ENCODE peak calls at places on chromosomes 5 and 9, in five cellular contexts. M is heart right ventricle; Q is adipocyte; Y is right cardiac atrium; S is naive thymus-derived CD4-positive, alpha-beta T cell. C is an unnamed sample. For H3K9me3, the result is how much of the 10 kb centered on the place peaks cover.

GRCh38 chr9:127884976-127885490 is 7.6 kb upstream of the AK1 start:
- DNase-seq in M (no peak), Q (no peak), Y (no peak), S (no peak), C (no peak)

GRCh38 chr5:146878471-146879172 is at the start of gene PPP2R2B:
- DNase-seq in M (peak), Q (peak), Y (no peak), S (peak), C (peak)

GRCh38 chr5:38455797-38456330 is 100.6 kb downstream of the LIFR start:
- DNase-seq in M (no peak), Q (no peak), Y (no peak), S (no peak), C (no peak)

GRCh38 chr5:54603372-54603771 is 85.8 kb downstream of the SNX18 start:
- DNase-seq in M (no peak), Q (peak), Y (no peak), S (no peak), C (no peak)

GRCh38 chr5:33650911-33651310 is 210.1 kb downstream of the TARS1 start:
- DNase-seq in M (no peak), Q (peak), Y (no peak), S (no peak), C (no peak)

GRCh38 chr5:170151105-170151831 is 45.6 kb downstream of the FOXI1 start:
- DNase-seq in M (peak), Q (peak), Y (peak), S (no peak), C (peak)

GRCh38 chr5:109833946-109834345 is 144.2 kb downstream of the MAN2A1 start:
- DNase-seq in M (no peak), Q (no peak), Y (no peak), S (no peak), C (no peak)

GRCh38 chr9:91768977-91769916 is 180.8 kb downstream of the ROR2 start:
- DNase-seq in M (no peak), Q (no peak), Y (no peak), S (no peak), C (no peak)

GRCh38 chr5:43729846-43730478 is 127.0 kb downstream of the NNT start:
- DNase-seq in M (no peak), Q (peak), Y (no peak), S (no peak), C (no peak)

GRCh38 chr5:172611913-172612312 is 29.1 kb upstream of the NEURL1B start:
- DNase-seq in M (no peak), Q (no peak), Y (peak), S (no peak), C (no peak)

GRCh38 chr5:76622076-76622475 is 1.1 kb downstream of the F2RL2 start:
- DNase-seq in M (no peak), Q (peak), Y (no peak), S (no peak), C (no peak)

GRCh38 chr9:135010921-135011320 is 76.5 kb upstream of the OLFM1 start:
- DNase-seq in M (no peak), Q (no peak), Y (no peak), S (no peak), C (no peak)

GRCh38 chr5:25387949-25388348 is 743.2 kb upstream of the CDH10 start:
- DNase-seq in M (no peak), Q (no peak), Y (no peak), S (no peak), C (no peak)

GRCh38 chr5:51651476-51651875 is 268.2 kb downstream of the ISL1 start:
- DNase-seq in M (no peak), Q (no peak), Y (no peak), S (no peak), C (peak)

GRCh38 chr5:134509308-134510040 is 16.0 kb upstream of the JADE2 start:
- DNase-seq in M (no peak), Q (peak), Y (peak), S (no peak), C (peak)

GRCh38 chr5:32625106-32625505 is 39.7 kb downstream of the SUB1 start:
- DNase-seq in M (no peak), Q (no peak), Y (no peak), S (no peak), C (no peak)

GRCh38 chr5:113331201-113331551 is 103.6 kb downstream of the TSSK1B start:
- DNase-seq in M (no peak), Q (peak), Y (no peak), S (no peak), C (peak)

GRCh38 chr5:74361406-74362358 is 278.8 kb downstream of the ENC1 start:
- DNase-seq in M (no peak), Q (no peak), Y (no peak), S (no peak), C (no peak)

GRCh38 chr5:150431574-150431973 is 18.0 kb downstream of the RPS14 start:
- DNase-seq in M (no peak), Q (no peak), Y (no peak), S (no peak), C (no peak)

GRCh38 chr5:91925249-91925648 is 542.1 kb upstream of the ARRDC3 start:
- DNase-seq in M (no peak), Q (peak), Y (no peak), S (no peak), C (no peak)

GRCh38 chr5:93599427-93600146 is 16.6 kb downstream of the NR2F1 start:
- DNase-seq in M (no peak), Q (no peak), Y (no peak), S (no peak), C (no peak)

GRCh38 chr9:135376511-135377173 is 102.9 kb upstream of the PPP1R26 start:
- DNase-seq in M (no peak), Q (no peak), Y (no peak), S (no peak), C (peak)

GRCh38 chr5:155792873-155793272 is 534.1 kb upstream of the SGCD start:
- DNase-seq in M (no peak), Q (no peak), Y (no peak), S (no peak), C (no peak)
- H3K9me3 ChIP-seq in M (under half), Q (under half), Y (under half), S (under half), C (under half)

GRCh38 chr5:135953850-135954249 is 933 bp downstream of the LECT2 start:
- DNase-seq in M (no peak), Q (no peak), Y (no peak), S (no peak), C (no peak)

GRCh38 chr5:135950611-135951010 is 4.2 kb downstream of the LECT2 start:
- DNase-seq in M (no peak), Q (peak), Y (no peak), S (no peak), C (no peak)

GRCh38 chr5:135952683-135953082 is 2.1 kb downstream of the LECT2 start:
- DNase-seq in M (no peak), Q (no peak), Y (no peak), S (no peak), C (no peak)

GRCh38 chr5:135951257-135951656 is 3.5 kb downstream of the LECT2 start:
- DNase-seq in M (no peak), Q (no peak), Y (no peak), S (no peak), C (no peak)

GRCh38 chr5:135951807-135952206 is 3.0 kb downstream of the LECT2 start:
- DNase-seq in M (no peak), Q (no peak), Y (no peak), S (no peak), C (no peak)
- H3K9me3 ChIP-seq in M (under half), Q (under half), Y (under half), S (under half), C (under half)

DNA sequence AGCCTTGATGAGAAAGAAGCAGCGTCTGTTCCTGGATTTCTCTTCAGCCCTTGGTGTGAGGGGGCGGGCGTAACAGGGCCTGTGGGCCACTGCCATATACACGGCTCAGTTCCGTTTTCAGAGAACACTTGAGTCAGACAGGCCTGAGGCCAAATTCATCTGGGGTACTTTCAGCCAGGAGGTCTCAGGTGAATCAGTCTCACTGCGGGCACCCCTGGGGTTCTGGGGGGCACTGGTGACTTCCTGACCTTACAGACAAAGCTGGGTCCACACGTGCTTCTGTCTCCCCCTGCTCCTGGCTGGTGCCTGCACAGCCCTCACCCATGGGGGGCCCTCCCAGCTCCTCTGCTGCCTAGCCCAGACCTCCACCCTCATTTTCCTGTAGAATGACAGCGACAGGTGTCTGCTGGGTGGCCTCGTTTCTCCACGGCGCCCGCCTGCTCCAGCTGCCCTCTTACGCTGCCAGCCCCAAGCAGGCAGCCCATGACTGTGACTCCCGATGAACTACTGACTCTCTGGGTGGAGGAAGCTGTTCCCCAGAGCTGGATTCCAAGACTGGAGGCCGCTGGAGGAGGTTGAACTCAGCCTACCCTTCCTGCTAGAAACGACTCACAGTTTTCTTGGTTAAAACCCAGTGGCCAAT is 374.0 kb upstream of the IRX4 start:
- DNase-seq in M (no peak), Q (no peak), Y (no peak), S (no peak), C (no peak)
- H3K9me3 ChIP-seq in M (under half), Q (under half), Y (under half), S (under half), C (under half)

DNA sequence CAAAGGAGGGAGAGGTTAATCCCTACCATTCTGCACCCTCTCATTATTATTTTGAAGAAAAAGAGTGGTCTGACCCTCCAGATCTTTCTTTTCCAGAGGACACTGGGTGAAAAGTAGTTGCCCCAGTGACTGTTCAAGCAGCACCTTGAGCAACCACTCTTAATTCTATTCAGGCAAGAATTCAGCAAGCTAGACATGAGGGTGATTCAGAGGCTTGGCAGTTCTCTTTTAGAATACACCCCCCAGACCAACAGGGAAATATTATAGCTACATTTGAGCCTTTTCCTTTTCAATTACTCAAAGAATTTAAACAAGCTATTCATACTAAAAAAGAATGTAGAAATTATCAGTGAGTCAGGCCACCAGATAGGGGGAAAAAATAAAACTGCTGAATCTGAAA is 178.3 kb downstream of the MRPS30 start:
- DNase-seq in M (no peak), Q (no peak), Y (no peak), S (no peak), C (no peak)
- H3K9me3 ChIP-seq in M (under half), Q (under half), Y (under half), S (under half), C (under half)

GRCh38 chr5:60458669-60459068 is 241.3 kb downstream of the DEPDC1B start:
- DNase-seq in M (no peak), Q (no peak), Y (no peak), S (no peak), C (no peak)

GRCh38 chr5:60457256-60457655 is 242.7 kb downstream of the DEPDC1B start:
- DNase-seq in M (no peak), Q (no peak), Y (no peak), S (no peak), C (no peak)

GRCh38 chr5:60447488-60447920 is 252.5 kb downstream of the DEPDC1B start:
- DNase-seq in M (no peak), Q (no peak), Y (no peak), S (no peak), C (no peak)

GRCh38 chr5:60455589-60455988 is 244.4 kb downstream of the DEPDC1B start:
- DNase-seq in M (no peak), Q (no peak), Y (no peak), S (no peak), C (no peak)

DNA sequence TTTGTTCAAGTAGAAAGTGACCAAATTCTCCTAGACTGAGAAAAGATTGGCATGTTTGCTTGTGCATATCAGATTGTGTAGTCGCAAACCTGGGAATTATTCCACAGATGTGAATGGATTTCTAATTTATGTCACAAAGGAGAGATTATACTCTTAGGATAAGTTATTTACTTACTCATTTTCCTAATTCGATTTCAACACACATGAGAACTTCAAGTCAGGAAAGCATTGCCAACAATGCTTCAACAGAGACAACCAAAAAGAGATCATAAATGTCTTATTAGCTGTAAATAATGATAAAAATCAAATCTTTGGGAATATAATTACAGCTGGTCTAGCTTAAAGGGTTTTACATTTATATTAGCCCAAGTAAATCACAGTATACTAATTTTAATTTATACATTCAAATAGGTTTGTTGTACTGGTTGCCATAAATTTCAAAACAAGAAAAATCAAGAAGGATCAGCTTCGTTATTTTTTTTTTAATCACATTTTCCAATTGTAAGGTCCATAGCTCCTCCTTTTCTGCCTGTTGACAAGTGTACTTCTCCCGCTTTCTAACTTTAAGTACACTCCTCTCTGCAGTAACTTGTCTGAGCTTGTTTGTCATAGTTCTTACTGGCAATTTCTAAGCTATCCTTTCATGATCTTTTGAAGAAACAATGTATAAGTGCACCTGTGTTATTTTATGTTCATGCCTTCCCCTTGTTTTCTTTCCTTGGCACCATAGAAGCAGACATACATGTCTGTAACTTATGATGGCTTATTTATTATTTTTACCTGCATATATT is 246.6 kb downstream of the DEPDC1B start:
- DNase-seq in M (no peak), Q (no peak), Y (no peak), S (no peak), C (no peak)
- H3K9me3 ChIP-seq in M (under half), Q (under half), Y (under half), S (under half), C (under half)

GRCh38 chr5:26856238-26856637 is 182.1 kb downstream of the CDH9 start:
- DNase-seq in M (no peak), Q (no peak), Y (no peak), S (no peak), C (no peak)
- H3K9me3 ChIP-seq in M (under half), Q (under half), Y (under half), S (under half), C (under half)

GRCh38 chr5:141345327-141345726 is 1.7 kb downstream of the PCDHGA3 start:
- DNase-seq in M (no peak), Q (no peak), Y (no peak), S (no peak), C (no peak)

GRCh38 chr5:141338538-141339306 is at the start of gene PCDHGA2:
- DNase-seq in M (peak), Q (peak), Y (no peak), S (no peak), C (no peak)

GRCh38 chr5:141343242-141343952 is at the start of gene PCDHGA3:
- DNase-seq in M (peak), Q (peak), Y (no peak), S (no peak), C (no peak)

GRCh38 chr5:141342773-141343172 is 856 bp upstream of the PCDHGA3 start:
- DNase-seq in M (no peak), Q (no peak), Y (no peak), S (no peak), C (no peak)

DNA sequence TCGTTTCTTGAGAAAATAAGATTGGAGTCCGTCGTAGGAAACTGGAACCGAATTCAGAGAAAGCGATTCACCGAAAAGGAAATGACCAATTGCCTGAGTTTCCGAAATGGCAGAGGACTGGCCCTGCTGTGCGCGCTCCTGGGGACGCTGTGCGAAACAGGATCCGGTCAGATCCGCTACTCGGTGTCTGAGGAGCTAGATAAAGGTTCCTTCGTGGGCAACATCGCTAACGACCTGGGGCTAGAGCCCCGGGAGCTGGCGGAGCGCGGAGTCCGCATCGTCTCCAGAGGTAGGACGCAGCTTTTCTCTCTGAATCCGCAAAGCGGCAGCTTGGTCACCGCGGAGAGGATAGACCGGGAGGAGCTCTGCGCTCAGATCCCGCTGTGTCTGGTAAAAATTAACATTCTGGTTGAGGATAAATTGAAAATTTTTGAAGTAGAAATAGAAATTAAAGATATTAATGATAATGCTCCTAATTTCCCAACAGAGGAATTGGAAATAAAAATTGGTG is 379 bp downstream of the PCDHGA3 start:
- DNase-seq in M (no peak), Q (no peak), Y (no peak), S (no peak), C (no peak)
- H3K9me3 ChIP-seq in M (under half), Q (under half), Y (under half), S (under half), C (under half)

GRCh38 chr5:140753561-140753960 is 32.4 kb upstream of the PCDHA1 start:
- DNase-seq in M (no peak), Q (no peak), Y (no peak), S (no peak), C (no peak)
- H3K9me3 ChIP-seq in M (under half), Q (half or more), Y (under half), S (half or more), C (under half)

DNA sequence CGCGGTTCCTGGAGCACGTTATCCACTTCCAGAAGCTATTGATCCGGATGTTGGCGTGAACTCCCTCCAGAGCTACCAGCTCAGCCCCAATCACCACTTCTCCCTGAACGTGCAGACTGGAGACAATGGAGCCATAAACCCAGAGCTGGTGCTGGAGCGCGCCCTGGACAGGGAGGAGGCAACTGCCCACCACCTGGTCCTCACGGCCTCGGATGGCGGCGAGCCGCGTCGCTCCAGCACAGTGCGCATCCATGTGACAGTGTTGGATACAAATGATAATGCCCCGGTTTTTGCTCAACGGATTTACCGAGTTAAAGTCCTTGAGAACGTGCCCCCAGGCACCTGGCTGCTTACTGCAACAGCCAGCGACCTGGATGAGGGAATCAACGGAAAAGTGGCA is 809 bp downstream of the PCDHGA9 start:
- DNase-seq in M (no peak), Q (no peak), Y (no peak), S (no peak), C (no peak)
- H3K9me3 ChIP-seq in M (under half), Q (half or more), Y (under half), S (under half), C (under half)

DNA sequence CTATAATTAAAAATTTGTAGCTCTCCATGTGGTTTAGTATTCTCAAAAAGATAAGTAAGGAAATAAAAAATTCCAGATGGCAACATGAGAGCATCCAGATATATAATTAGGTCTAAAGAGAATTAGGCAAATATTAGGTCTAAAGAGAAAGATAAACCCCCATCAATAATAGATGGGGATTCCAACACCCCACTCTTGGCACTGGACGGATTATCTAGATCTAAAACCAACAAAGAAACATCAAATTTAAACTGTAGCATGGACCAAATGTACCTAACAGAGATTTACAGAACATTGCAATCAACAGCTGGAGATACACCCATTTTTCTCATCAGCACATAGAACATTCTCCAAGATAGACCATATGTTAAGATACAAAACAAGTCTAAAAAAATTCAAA is 31.6 kb downstream of the RGMB start:
- DNase-seq in M (no peak), Q (no peak), Y (no peak), S (no peak), C (no peak)
- H3K9me3 ChIP-seq in M (under half), Q (under half), Y (under half), S (under half), C (under half)

C was measured in MG63.